ENCODE peak calls at places on chromosomes 5 and 9, in four cellular contexts. A, D, Q and Z are unnamed samples.

GRCh38 chr9:79711874-79712273 is 140.1 kb downstream of the TLE4 start:
- DNase-seq in A (no peak), D (no peak), Q (no peak), Z (no peak)

GRCh38 chr9:6884960-6885359 is 127.2 kb downstream of the KDM4C start:
- DNase-seq in A (no peak), D (no peak), Q (no peak), Z (no peak)

GRCh38 chr5:36252722-36253340 is 11.1 kb upstream of the NADK2 start:
- DNase-seq in A (no peak), D (no peak), Q (no peak), Z (no peak)

GRCh38 chr9:71886015-71886414 is 25.0 kb downstream of the ABHD17B start:
- DNase-seq in A (no peak), D (no peak), Q (no peak), Z (no peak)

GRCh38 chr5:74838262-74838661 is 27.9 kb downstream of the FAM169A start:
- DNase-seq in A (no peak), D (no peak), Q (no peak), Z (no peak)

GRCh38 chr9:124077915-124078572 is 66.5 kb downstream of the LHX2 start:
- DNase-seq in A (peak), D (peak), Q (no peak), Z (no peak)

GRCh38 chr9:116157436-116158138 is 4.0 kb downstream of the PAPPA start:
- DNase-seq in A (no peak), D (no peak), Q (no peak), Z (peak)

GRCh38 chr5:55188656-55189380 is 15.8 kb upstream of the CDC20B start:
- DNase-seq in A (no peak), D (peak), Q (no peak), Z (no peak)

GRCh38 chr9:11962327-11962726 is 730.9 kb upstream of the TYRP1 start:
- DNase-seq in A (no peak), D (no peak), Q (no peak), Z (no peak)

GRCh38 chr5:6743161-6743560 is 29.9 kb downstream of the TENT4A start:
- DNase-seq in A (no peak), D (no peak), Q (no peak), Z (peak)

GRCh38 chr5:60960591-60960990 is 15.6 kb downstream of the NDUFAF2 start:
- DNase-seq in A (no peak), D (no peak), Q (no peak), Z (peak)

GRCh38 chr9:109010676-109011655 is 2.3 kb downstream of the CTNNAL1 start:
- DNase-seq in A (no peak), D (peak), Q (peak), Z (peak)

GRCh38 chr9:2740616-2741015 is 23.3 kb downstream of the KCNV2 start:
- DNase-seq in A (no peak), D (no peak), Q (no peak), Z (no peak)

GRCh38 chr5:116524051-116524450 is 50.6 kb downstream of the SEMA6A start:
- DNase-seq in A (no peak), D (no peak), Q (no peak), Z (no peak)

GRCh38 chr5:20649966-20650365 is 662.0 kb upstream of the CDH18 start:
- DNase-seq in A (no peak), D (no peak), Q (no peak), Z (no peak)

GRCh38 chr5:126656397-126657007 is 55.8 kb downstream of the PHAX start:
- DNase-seq in A (no peak), D (peak), Q (no peak), Z (peak)

GRCh38 chr5:20555034-20555433 is 567.0 kb upstream of the CDH18 start:
- DNase-seq in A (no peak), D (no peak), Q (no peak), Z (no peak)

GRCh38 chr9:4590430-4591122 is 71.5 kb upstream of the PLPP6 start:
- DNase-seq in A (no peak), D (no peak), Q (no peak), Z (no peak)

GRCh38 chr5:79236970-79237734 is 1.2 kb downstream of the JMY start:
- DNase-seq in A (peak), D (peak), Q (peak), Z (peak)

GRCh38 chr9:116234091-116234490 is 80.5 kb downstream of the PAPPA start:
- DNase-seq in A (no peak), D (no peak), Q (no peak), Z (peak)

GRCh38 chr5:90518666-90519065 is 10.7 kb downstream of the LYSMD3 start:
- DNase-seq in A (no peak), D (no peak), Q (no peak), Z (peak)

GRCh38 chr5:24110019-24110615 is 534.7 kb downstream of the CDH10 start:
- DNase-seq in A (no peak), D (no peak), Q (no peak), Z (peak)

GRCh38 chr9:71830131-71830530 is 61.8 kb upstream of the CEMIP2 start:
- DNase-seq in A (no peak), D (no peak), Q (no peak), Z (no peak)

GRCh38 chr9:110323831-110324230 is 13.8 kb downstream of the TXNDC8 start:
- DNase-seq in A (no peak), D (no peak), Q (no peak), Z (no peak)

GRCh38 chr5:119255571-119256356 is 100.1 kb upstream of the TNFAIP8 start:
- DNase-seq in A (no peak), D (peak), Q (no peak), Z (peak)

GRCh38 chr5:175823731-175824525 is 47.5 kb upstream of the CPLX2 start:
- DNase-seq in A (no peak), D (no peak), Q (no peak), Z (peak)

GRCh38 chr9:95505676-95506437 is 10.9 kb downstream of the PTCH1 start:
- DNase-seq in A (peak), D (peak), Q (peak), Z (peak)

GRCh38 chr9:129656795-129657390 is 8.6 kb upstream of the PRRX2 start:
- DNase-seq in A (no peak), D (peak), Q (no peak), Z (no peak)

GRCh38 chr5:119411291-119411934 is 40.9 kb upstream of the HSD17B4 start:
- DNase-seq in A (no peak), D (no peak), Q (no peak), Z (no peak)

GRCh38 chr9:7653262-7653661 is 146.3 kb downstream of the DMAC1 start:
- DNase-seq in A (peak), D (no peak), Q (no peak), Z (no peak)

GRCh38 chr9:127716412-127716811 is 533 bp downstream of the TTC16 start:
- DNase-seq in A (no peak), D (no peak), Q (peak), Z (no peak)

GRCh38 chr9:111118256-111118950 is 80.1 kb upstream of the LPAR1 start:
- DNase-seq in A (no peak), D (no peak), Q (no peak), Z (no peak)

GRCh38 chr9:129408535-129409215 is 212.2 kb downstream of the C9orf50 start:
- DNase-seq in A (peak), D (no peak), Q (peak), Z (no peak)

GRCh38 chr5:41788800-41789395 is 81.3 kb downstream of the OXCT1 start:
- DNase-seq in A (no peak), D (no peak), Q (no peak), Z (peak)

GRCh38 chr9:77883846-77884771 is 147.5 kb downstream of the GNAQ start:
- DNase-seq in A (no peak), D (peak), Q (no peak), Z (peak)